ENCODE peak calls at places on chromosomes 16 and 17, in five cellular contexts. D is nucleus accumbens; Y is activated CD8-positive, alpha-beta T cell treated with anti-CD3 and anti-CD28 coated beads, Interleukin-2, amount 10 ng/mL, durations not matched to agents 7 days and 5 days; N is activated effector memory CD4-positive, alpha-beta T cell treated with anti-CD3 and anti-CD28 coated beads, Interleukin-2, amount 50 U/mL, for 16 hours; A is tibial artery. Z is an unnamed sample.

GRCh38 chr17:65027305-65027704 is 29.2 kb downstream of the GNA13 start:
- DNase-seq in D (no peak), Y (peak; percentile 59), N (peak; percentile 83), A (no peak), Z (peak; percentile 45)

GRCh38 chr16:24863582-24864437 is 18.0 kb downstream of the SLC5A11 start:
- DNase-seq in D (no peak), Y (no peak), N (peak; percentile 4), A (no peak), Z (no peak)

GRCh38 chr17:76714822-76715461 is 4.2 kb upstream of the MXRA7 start:
- DNase-seq in D (peak; percentile 62), Y (peak; percentile 87), N (peak; percentile 91), A (peak; percentile 77), Z (peak; percentile 75)

GRCh38 chr17:7016886-7017826 is 4.7 kb downstream of the RNASEK start:
- DNase-seq in D (no peak), Y (no peak), N (no peak), A (no peak), Z (no peak)

GRCh38 chr16:78607465-78607864 is 508.0 kb downstream of the WWOX start:
- DNase-seq in D (no peak), Y (no peak), N (no peak), A (no peak), Z (no peak)

GRCh38 chr16:22375963-22376640 is 1.7 kb upstream of the CDR2 start:
- DNase-seq in D (no peak), Y (no peak), N (no peak), A (no peak), Z (no peak)

GRCh38 chr17:80455784-80456183 is 20.6 kb downstream of the NPTX1 start:
- DNase-seq in D (no peak), Y (no peak), N (no peak), A (no peak), Z (no peak)

GRCh38 chr17:50609376-50610074 is 25.2 kb upstream of the ABCC3 start:
- DNase-seq in D (no peak), Y (no peak), N (no peak), A (no peak), Z (no peak)

GRCh38 chr16:4207683-4208528 is 34.0 kb downstream of the SRL start:
- DNase-seq in D (no peak), Y (no peak), N (no peak), A (no peak), Z (no peak)

GRCh38 chr17:53628011-53628410 is 194.7 kb upstream of the KIF2B start:
- DNase-seq in D (no peak), Y (no peak), N (no peak), A (no peak), Z (no peak)

GRCh38 chr16:12124742-12125141 is 148.2 kb downstream of the SNX29 start:
- DNase-seq in D (no peak), Y (no peak), N (no peak), A (no peak), Z (no peak)